ENCODE peak calls at places on chromosomes 4 and X, in six cellular contexts. S is heart right ventricle, C is fibroblast of lung, Z is esophagus squamous epithelium, T is sigmoid colon, K is RWPE2. W is an unnamed sample.
A peak's percentile ranks its signal among the peaks of the same experiment; 100 is the strongest.

GRCh38 chr4:113481820-113482219 is 279.7 kb downstream of the CAMK2D start:
- DNase-seq in S (no peak), C (no peak), Z (no peak), T (no peak), K (no peak), W (no peak)

GRCh38 chr4:5954056-5954760 is 61.3 kb upstream of the CRMP1 start:
- DNase-seq in S (no peak), C (no peak), Z (no peak), T (peak; percentile 30), K (peak; percentile 23), W (no peak)

GRCh38 chrX:41677661-41678060 is 11.1 kb upstream of the GPR34 start:
- DNase-seq in S (no peak), C (no peak), Z (no peak), T (no peak), K (no peak), W (no peak)

GRCh38 chrX:9781941-9782340 is 4.3 kb upstream of the SHROOM2 start:
- DNase-seq in S (no peak), C (no peak), Z (no peak), T (no peak), K (no peak), W (no peak)

GRCh38 chr4:150510176-150510875 is 71.6 kb upstream of the MAB21L2 start:
- DNase-seq in S (no peak), C (peak; percentile 86), Z (no peak), T (no peak), K (no peak), W (no peak)

GRCh38 chr4:6032249-6033244 is 14.3 kb upstream of the C4orf50 start:
- DNase-seq in S (no peak), C (peak; percentile 24), Z (no peak), T (no peak), K (no peak), W (no peak)

GRCh38 chr4:154741877-154742851 is 1.6 kb upstream of the LRAT start:
- DNase-seq in S (no peak), C (peak; percentile 19), Z (no peak), T (no peak), K (no peak), W (no peak)

GRCh38 chrX:12979630-12980015 is 4.7 kb downstream of the TMSB4X start:
- DNase-seq in S (no peak), C (peak; percentile 10), Z (no peak), T (no peak), K (no peak), W (no peak)

GRCh38 chr4:140331245-140331644 is 42.2 kb upstream of the SCOC start:
- DNase-seq in S (no peak), C (no peak), Z (no peak), T (no peak), K (no peak), W (no peak)

GRCh38 chr4:86775061-86775460 is 74.1 kb downstream of the SLC10A6 start:
- DNase-seq in S (no peak), C (no peak), Z (no peak), T (no peak), K (no peak), W (no peak)

GRCh38 chr4:2042207-2042946 is 16.8 kb upstream of the NAT8L start:
- DNase-seq in S (no peak), C (no peak), Z (no peak), T (no peak), K (no peak), W (peak; percentile 61)

GRCh38 chr4:47413515-47413914 is 50.0 kb downstream of the COMMD8 start:
- DNase-seq in S (no peak), C (no peak), Z (no peak), T (no peak), K (no peak), W (no peak)

GRCh38 chr4:105895324-105895608 is at the start of gene NPNT:
- DNase-seq in S (peak; percentile 13), C (peak; percentile 4), Z (no peak), T (no peak), K (no peak), W (peak; percentile 71)

GRCh38 chr4:58261526-58261925 is 1151.3 kb upstream of the IGFBP7 start:
- DNase-seq in S (no peak), C (no peak), Z (no peak), T (no peak), K (no peak), W (no peak)

GRCh38 chr4:141134586-141134985 is 1.3 kb upstream of the RNF150 start:
- DNase-seq in S (no peak), C (no peak), Z (no peak), T (no peak), K (no peak), W (no peak)

GRCh38 chr4:95601342-95601741 is 52.6 kb upstream of the UNC5C start:
- DNase-seq in S (no peak), C (no peak), Z (no peak), T (no peak), K (no peak), W (no peak)

GRCh38 chr4:41369680-41370079 is 113.0 kb downstream of the UCHL1 start:
- DNase-seq in S (peak; percentile 38), C (peak; percentile 41), Z (no peak), T (no peak), K (no peak), W (peak; percentile 93)

GRCh38 chr4:38177035-38177791 is 217.0 kb downstream of the PTTG2 start:
- DNase-seq in S (no peak), C (peak; percentile 46), Z (no peak), T (no peak), K (no peak), W (no peak)

GRCh38 chr4:123244233-123244632 is 152.4 kb upstream of the SPRY1 start:
- DNase-seq in S (peak; percentile 51), C (no peak), Z (no peak), T (peak; percentile 77), K (no peak), W (no peak)

GRCh38 chrX:17161991-17162390 is 213.0 kb upstream of the NHS start:
- DNase-seq in S (no peak), C (no peak), Z (no peak), T (no peak), K (no peak), W (no peak)

GRCh38 chr4:97656034-97656720 is 487.1 kb downstream of the STPG2 start:
- DNase-seq in S (no peak), C (peak; percentile 76), Z (no peak), T (no peak), K (no peak), W (no peak)

GRCh38 chr4:101419324-101420135 is 72.2 kb upstream of the PPP3CA start:
- DNase-seq in S (no peak), C (peak; percentile 78), Z (no peak), T (no peak), K (no peak), W (no peak)

DNA sequence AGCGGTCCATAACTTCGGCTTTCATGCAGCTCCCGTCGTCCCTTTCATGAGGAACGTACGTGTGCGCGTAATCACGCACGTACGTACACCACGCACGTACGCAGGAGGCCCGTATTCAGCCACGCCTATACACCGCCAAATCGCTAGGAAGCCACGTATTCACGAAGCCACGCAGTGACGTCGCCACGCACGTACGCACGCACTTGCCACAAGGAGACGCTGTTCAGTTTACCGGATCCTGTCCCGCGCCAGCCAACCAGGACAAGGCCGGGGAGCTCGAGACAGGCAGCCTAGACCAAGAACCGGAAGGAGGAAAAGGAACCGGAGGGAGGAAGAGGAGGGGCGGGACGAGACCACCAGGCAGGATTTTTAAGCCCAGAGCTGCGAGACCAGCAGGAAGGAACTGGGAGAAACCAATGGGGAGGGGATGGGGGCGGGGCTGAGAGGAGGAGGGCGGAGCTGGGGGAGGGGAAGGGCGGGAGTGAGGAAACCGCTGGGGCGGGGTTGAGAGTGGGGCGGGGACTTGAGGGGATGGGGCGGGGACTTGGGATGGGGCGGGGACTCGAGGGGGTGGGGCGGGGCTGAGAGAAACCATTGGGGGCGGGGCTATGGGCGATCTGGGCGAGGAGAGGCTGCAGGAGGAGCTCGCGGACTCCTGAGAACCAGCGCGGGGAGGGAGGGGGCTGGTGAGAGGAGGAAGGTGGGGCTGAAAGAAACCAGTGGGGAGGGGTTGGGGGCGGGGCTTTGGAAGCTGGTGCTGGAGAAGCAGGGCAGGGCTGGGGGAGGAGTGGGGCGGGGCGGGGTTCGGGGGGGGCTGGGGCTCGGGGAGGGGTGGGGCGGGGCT is at the start of gene EOLA2:
- DNase-seq in S (peak; percentile 92), C (peak; percentile 99), Z (peak; percentile 89), T (peak; percentile 98), K (peak; percentile 90), W (peak; percentile 91)
- TF ChIP-seq CTCF in S (peak; percentile 61), C (peak; percentile 55), Z (peak; percentile 63), T (no peak), K (peak; percentile 41), W (peak; percentile 56)

GRCh38 chr4:147327322-147327721 is 153.6 kb upstream of the EDNRA start:
- DNase-seq in S (no peak), C (no peak), Z (no peak), T (no peak), K (no peak), W (no peak)

GRCh38 chr4:147328756-147329446 is 152.0 kb upstream of the EDNRA start:
- DNase-seq in S (no peak), C (no peak), Z (no peak), T (no peak), K (no peak), W (no peak)

GRCh38 chr4:147328189-147328588 is 152.7 kb upstream of the EDNRA start:
- DNase-seq in S (no peak), C (no peak), Z (no peak), T (no peak), K (no peak), W (no peak)

GRCh38 chr4:147325566-147325965 is 155.3 kb upstream of the EDNRA start:
- DNase-seq in S (no peak), C (no peak), Z (no peak), T (no peak), K (no peak), W (no peak)

GRCh38 chr4:147326581-147326980 is 154.3 kb upstream of the EDNRA start:
- DNase-seq in S (no peak), C (peak; percentile 58), Z (no peak), T (no peak), K (no peak), W (no peak)
- H3K9me3 ChIP-seq in S (no peaks in the 10 kb centered on the region), C (no peaks in the 10 kb centered on the region), Z (no peaks in the 10 kb centered on the region), T (no peaks in the 10 kb centered on the region), K (no peaks in the 10 kb centered on the region), W (no peaks in the 10 kb centered on the region)

GRCh38 chrX:150548251-150548650 is 20.2 kb upstream of the MTM1 start:
- DNase-seq in S (no peak), C (no peak), Z (no peak), T (no peak), K (no peak), W (no peak)
- H3K27ac ChIP-seq in S (peak overlapping the region; percentile 86), C (no peak overlapping the region), Z (peak overlapping the region; percentile 80), T (peak overlapping the region; percentile 84), K (no peak overlapping the region), W (peak overlapping the region; percentile 92)

GRCh38 chr4:127810551-127810950 is 28.4 kb downstream of the HSPA4L start:
- DNase-seq in S (no peak), C (no peak), Z (no peak), T (no peak), K (no peak), W (no peak)

DNA sequence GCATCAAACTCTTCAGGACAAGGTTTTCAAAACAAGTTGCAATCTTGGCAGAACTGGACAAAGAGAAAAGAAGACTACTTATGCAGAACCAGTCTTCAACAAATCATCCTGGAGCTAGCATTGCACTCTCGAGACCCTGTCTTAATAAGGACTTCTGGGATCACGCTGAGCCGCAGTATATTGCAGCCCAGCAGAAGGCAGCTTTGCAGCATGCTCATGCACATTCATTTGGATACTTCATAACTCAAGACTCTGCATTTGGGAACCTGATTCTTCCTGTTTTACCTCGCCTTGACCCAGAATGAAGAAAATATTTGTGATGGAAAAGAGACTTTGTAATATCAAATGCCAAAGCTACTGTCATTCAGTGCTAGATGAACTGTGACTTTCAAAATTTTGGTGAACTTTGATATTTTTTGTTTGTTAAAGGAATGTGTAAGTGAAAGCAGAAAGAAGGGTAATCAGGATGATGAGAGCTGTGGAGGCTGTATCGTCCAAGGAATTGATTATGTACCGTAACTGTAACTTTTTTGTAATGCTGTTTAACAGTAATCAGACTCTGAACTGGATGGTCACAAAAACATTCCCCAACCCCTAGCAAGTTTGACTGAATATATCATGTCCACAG is 27.2 kb downstream of the HSPA4L start:
- DNase-seq in S (no peak), C (peak; percentile 10), Z (no peak), T (no peak), K (no peak), W (no peak)
- TF ChIP-seq CTCF in S (peak; percentile 12), C (peak; percentile 24), Z (no peak), T (no peak), K (no peak), W (no peak)